ENCODE peak calls at places on chromosomes 13 and 19, in five cellular contexts. One of them, this sample, is unnamed.

GRCh38 chr19:13796301-13797057 is 1.2 kb downstream of the ZSWIM4 start:
- DNase-seq in H1: no peak
- DNase-seq in K562: no peak
- DNase-seq in HepG2: peak
- DNase-seq in endothelial cell of umbilical vein: peak
- DNase-seq in this sample: no peak

GRCh38 chr13:37648604-37649003 is 50.0 kb upstream of the POSTN start:
- DNase-seq in H1: no peak
- DNase-seq in K562: no peak
- DNase-seq in HepG2: no peak
- DNase-seq in endothelial cell of umbilical vein: no peak
- DNase-seq in this sample: no peak

GRCh38 chr19:17234911-17235617 is 9.0 kb downstream of the OCEL1 start:
- DNase-seq in H1: no peak
- DNase-seq in K562: peak
- DNase-seq in HepG2: no peak
- DNase-seq in endothelial cell of umbilical vein: peak
- DNase-seq in this sample: no peak

GRCh38 chr19:56351208-56351607 is 36.6 kb upstream of the ZSCAN5A start:
- DNase-seq in H1: no peak
- DNase-seq in K562: no peak
- DNase-seq in HepG2: no peak
- DNase-seq in endothelial cell of umbilical vein: no peak
- DNase-seq in this sample: no peak

GRCh38 chr19:1045247-1045603 is 5.3 kb downstream of the ABCA7 start:
- DNase-seq in H1: no peak
- DNase-seq in K562: peak
- DNase-seq in HepG2: peak
- DNase-seq in endothelial cell of umbilical vein: no peak
- DNase-seq in this sample: no peak

GRCh38 chr13:96996097-96996496 is 1.8 kb upstream of the OXGR1 start:
- DNase-seq in H1: no peak
- DNase-seq in K562: no peak
- DNase-seq in HepG2: no peak
- DNase-seq in endothelial cell of umbilical vein: no peak
- DNase-seq in this sample: no peak

GRCh38 chr13:81017525-81018152 is 676.7 kb upstream of the SPRY2 start:
- DNase-seq in H1: no peak
- DNase-seq in K562: peak
- DNase-seq in HepG2: peak
- DNase-seq in endothelial cell of umbilical vein: peak
- DNase-seq in this sample: peak

GRCh38 chr19:18091217-18091608 is 4.5 kb upstream of the IL12RB1 start:
- DNase-seq in H1: no peak
- DNase-seq in K562: peak
- DNase-seq in HepG2: no peak
- DNase-seq in endothelial cell of umbilical vein: no peak
- DNase-seq in this sample: no peak

GRCh38 chr19:17292301-17293074 is 10.7 kb downstream of the ABHD8 start:
- DNase-seq in H1: peak
- DNase-seq in K562: peak
- DNase-seq in HepG2: peak
- DNase-seq in endothelial cell of umbilical vein: peak
- DNase-seq in this sample: no peak

GRCh38 chr13:27976362-27977177 is 7.5 kb upstream of the CDX2 start:
- DNase-seq in H1: no peak
- DNase-seq in K562: no peak
- DNase-seq in HepG2: no peak
- DNase-seq in endothelial cell of umbilical vein: no peak
- DNase-seq in this sample: no peak

GRCh38 chr13:105506463-105506862 is 1029.0 kb downstream of the EFNB2 start:
- DNase-seq in H1: no peak
- DNase-seq in K562: no peak
- DNase-seq in HepG2: no peak
- DNase-seq in endothelial cell of umbilical vein: no peak
- DNase-seq in this sample: no peak

GRCh38 chr13:58587183-58587582 is 955.6 kb downstream of the PCDH17 start:
- DNase-seq in H1: no peak
- DNase-seq in K562: no peak
- DNase-seq in HepG2: no peak
- DNase-seq in endothelial cell of umbilical vein: no peak
- DNase-seq in this sample: no peak

GRCh38 chr19:19866599-19867248 is 1.0 kb downstream of the ZNF253 start:
- DNase-seq in H1: peak
- DNase-seq in K562: peak
- DNase-seq in HepG2: peak
- DNase-seq in endothelial cell of umbilical vein: peak
- DNase-seq in this sample: no peak

GRCh38 chr19:21269813-21270212 is 59.4 kb downstream of the ZNF708 start:
- DNase-seq in H1: no peak
- DNase-seq in K562: no peak
- DNase-seq in HepG2: no peak
- DNase-seq in endothelial cell of umbilical vein: no peak
- DNase-seq in this sample: no peak

DNA sequence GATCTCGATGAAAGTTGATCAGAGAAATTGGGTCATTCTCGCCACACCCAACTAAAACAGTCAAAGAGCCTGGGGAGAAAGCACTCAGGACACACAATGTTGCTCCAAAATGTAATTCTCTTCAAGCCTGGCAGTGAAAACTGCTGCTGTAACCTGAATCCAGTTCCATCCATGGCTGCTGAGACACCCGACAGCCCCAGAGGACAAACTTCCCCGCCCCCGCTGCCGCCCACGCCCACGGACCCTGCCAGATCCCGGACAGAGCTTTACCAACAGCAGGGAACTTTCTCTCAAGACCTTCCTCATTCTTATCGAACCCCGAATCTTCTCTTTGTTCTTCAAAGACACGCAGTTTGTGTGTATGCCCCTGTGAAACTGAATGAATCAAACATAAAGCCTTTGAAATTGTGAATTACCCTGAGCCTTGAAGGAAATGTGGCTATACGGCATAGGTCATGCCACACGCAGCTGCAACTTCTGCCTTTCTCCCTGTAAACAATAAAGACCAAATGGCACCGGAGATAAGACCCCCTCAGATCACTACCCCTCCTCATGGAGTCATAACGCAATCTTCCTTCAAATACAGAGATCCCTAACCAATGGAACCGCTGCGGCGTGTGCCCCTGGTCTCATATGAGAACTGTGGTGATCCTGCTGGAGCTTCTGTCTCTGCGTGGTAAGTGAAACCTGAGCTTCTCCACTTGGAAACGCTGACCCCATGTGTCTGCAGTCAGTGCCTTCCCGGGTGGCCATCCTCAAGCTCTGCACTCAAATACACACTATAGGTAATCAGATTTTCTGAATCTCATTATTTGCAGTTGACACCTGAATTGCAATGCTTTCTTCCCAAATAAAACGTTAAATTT is 4.8 kb upstream of the LAMP1 start:
- DNase-seq in H1: no peak
- DNase-seq in K562: peak
- DNase-seq in HepG2: no peak
- DNase-seq in endothelial cell of umbilical vein: peak
- DNase-seq in this sample: no peak
- TF ChIP-seq POLR2AphosphoS5 in H1: no peak
- TF ChIP-seq POLR2AphosphoS5 in K562: no peak
- TF ChIP-seq POLR2AphosphoS5 in HepG2: no peak
- TF ChIP-seq POLR2AphosphoS5 in endothelial cell of umbilical vein: no peak
- TF ChIP-seq POLR2AphosphoS5 in this sample: no peak

DNA sequence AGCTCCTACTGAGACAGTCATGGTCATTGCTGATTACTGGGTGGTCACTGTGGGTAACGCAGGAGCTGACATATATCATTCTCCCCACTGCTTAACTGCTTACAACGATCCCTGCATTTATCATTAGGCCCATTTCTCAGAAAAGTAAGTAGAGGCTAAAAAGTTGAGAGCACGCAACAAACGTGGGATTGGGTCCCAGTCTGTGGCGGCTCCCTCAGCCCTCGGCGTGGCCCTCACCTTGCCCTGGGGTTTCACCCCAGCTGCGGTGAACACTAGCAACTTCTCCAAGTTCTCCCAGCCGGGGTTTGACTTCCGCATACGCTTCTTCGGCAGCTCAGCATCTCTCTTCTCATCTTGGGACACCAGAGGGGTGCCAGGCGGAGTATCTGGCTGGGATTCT is 2.5 kb downstream of the PNKP start:
- DNase-seq in H1: no peak
- DNase-seq in K562: no peak
- DNase-seq in HepG2: no peak
- DNase-seq in endothelial cell of umbilical vein: no peak
- DNase-seq in this sample: no peak
- H3K4me3 ChIP-seq in H1: no peak
- H3K4me3 ChIP-seq in K562: peak
- H3K4me3 ChIP-seq in HepG2: peak
- H3K4me3 ChIP-seq in endothelial cell of umbilical vein: no peak
- H3K4me3 ChIP-seq in this sample: peak

DNA sequence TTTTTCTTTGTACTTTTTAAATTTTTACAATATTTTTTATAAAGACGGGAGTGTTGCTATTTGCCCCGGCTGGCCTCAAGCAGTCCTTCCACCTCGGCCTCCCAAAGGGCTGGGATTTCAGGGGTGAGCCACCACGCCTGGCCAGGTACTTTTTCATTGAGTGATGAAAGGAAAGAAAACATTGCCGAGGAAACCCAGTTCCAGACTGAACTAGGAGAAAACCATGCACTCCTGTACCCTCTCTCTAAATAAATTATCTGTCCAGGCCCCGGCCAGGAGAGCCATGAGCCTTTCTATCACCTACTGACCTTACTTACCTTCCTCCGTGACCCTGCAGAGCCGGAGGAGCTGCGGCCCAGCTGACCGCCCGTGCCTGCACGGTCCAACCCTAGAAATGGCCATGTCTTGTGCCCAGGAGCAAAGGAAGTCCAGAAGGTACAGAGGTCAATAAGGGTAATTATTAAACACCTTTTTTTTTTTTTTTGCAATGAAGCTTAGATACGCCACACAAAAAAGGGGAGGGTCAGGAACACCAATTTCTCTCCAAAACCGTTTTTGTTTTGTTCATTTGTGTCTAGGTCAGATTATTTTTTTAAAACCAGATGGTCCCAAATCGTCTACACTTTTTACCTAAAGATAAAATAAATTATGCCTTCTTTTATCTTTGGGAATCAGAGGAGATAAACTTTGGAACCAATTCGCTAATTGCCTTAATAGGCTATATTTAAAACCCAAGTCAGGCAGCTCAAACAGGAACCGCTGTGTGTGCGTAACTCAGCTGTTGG is at the start of gene SLC7A9:
- DNase-seq in H1: no peak
- DNase-seq in K562: no peak
- DNase-seq in HepG2: peak
- DNase-seq in endothelial cell of umbilical vein: no peak
- DNase-seq in this sample: no peak
- H3K9ac ChIP-seq in H1: no peak
- H3K9ac ChIP-seq in K562: no peak
- H3K9ac ChIP-seq in HepG2: peak
- H3K9ac ChIP-seq in endothelial cell of umbilical vein: no peak
- H3K9ac ChIP-seq in this sample: no peak

GRCh38 chr13:73195091-73195490 is 136.3 kb downstream of the KLF5 start:
- DNase-seq in H1: no peak
- DNase-seq in K562: no peak
- DNase-seq in HepG2: no peak
- DNase-seq in endothelial cell of umbilical vein: no peak
- DNase-seq in this sample: no peak
- TF ChIP-seq POLR2AphosphoS5 in H1: no peak
- TF ChIP-seq POLR2AphosphoS5 in K562: no peak
- TF ChIP-seq POLR2AphosphoS5 in HepG2: no peak
- TF ChIP-seq POLR2AphosphoS5 in endothelial cell of umbilical vein: no peak
- TF ChIP-seq POLR2AphosphoS5 in this sample: no peak

This sample was measured in SK-N-MC.